ENCODE peak calls at places on chromosomes 3 and 15, in eight cellular contexts. One of them, this sample, is unnamed.

GRCh38 chr15:49137861-49138260 is 17.5 kb downstream of the COPS2 start:
- DNase-seq in activated T-helper 9 cell treated with anti-CD3 and anti-CD28 coated beads, Interleukin-2, amount 50 U/mL, for 16 hours: no peak
- DNase-seq in erythroblast: no peak
- DNase-seq in HFFc6: peak
- DNase-seq in activated gamma-delta T cell treated with Interleukin-2 at 50 U/mL for 16 hours: no peak
- DNase-seq in activated CD4-positive, alpha-beta T cell treated with anti-CD3 and anti-CD28 coated beads, Interleukin-2, amount 10 ng/mL, durations not matched to agents 7 days and 5 days: no peak
- DNase-seq in testis: no peak
- DNase-seq in dorsolateral prefrontal cortex: no peak
- DNase-seq in this sample: no peak

GRCh38 chr3:37149246-37149645 is 25.1 kb downstream of the LRRFIP2 start:
- DNase-seq in activated T-helper 9 cell treated with anti-CD3 and anti-CD28 coated beads, Interleukin-2, amount 50 U/mL, for 16 hours: no peak
- DNase-seq in erythroblast: no peak
- DNase-seq in HFFc6: no peak
- DNase-seq in activated gamma-delta T cell treated with Interleukin-2 at 50 U/mL for 16 hours: no peak
- DNase-seq in activated CD4-positive, alpha-beta T cell treated with anti-CD3 and anti-CD28 coated beads, Interleukin-2, amount 10 ng/mL, durations not matched to agents 7 days and 5 days: no peak
- DNase-seq in testis: no peak
- DNase-seq in dorsolateral prefrontal cortex: no peak
- DNase-seq in this sample: no peak

GRCh38 chr3:31219131-31219843 is 313.4 kb upstream of the STT3B start:
- DNase-seq in activated T-helper 9 cell treated with anti-CD3 and anti-CD28 coated beads, Interleukin-2, amount 50 U/mL, for 16 hours: no peak
- DNase-seq in erythroblast: no peak
- DNase-seq in HFFc6: peak
- DNase-seq in activated gamma-delta T cell treated with Interleukin-2 at 50 U/mL for 16 hours: no peak
- DNase-seq in activated CD4-positive, alpha-beta T cell treated with anti-CD3 and anti-CD28 coated beads, Interleukin-2, amount 10 ng/mL, durations not matched to agents 7 days and 5 days: no peak
- DNase-seq in testis: no peak
- DNase-seq in dorsolateral prefrontal cortex: no peak
- DNase-seq in this sample: no peak

GRCh38 chr3:99669879-99670555 is 31.6 kb downstream of the COL8A1 start:
- DNase-seq in activated T-helper 9 cell treated with anti-CD3 and anti-CD28 coated beads, Interleukin-2, amount 50 U/mL, for 16 hours: no peak
- DNase-seq in erythroblast: no peak
- DNase-seq in HFFc6: peak
- DNase-seq in activated gamma-delta T cell treated with Interleukin-2 at 50 U/mL for 16 hours: no peak
- DNase-seq in activated CD4-positive, alpha-beta T cell treated with anti-CD3 and anti-CD28 coated beads, Interleukin-2, amount 10 ng/mL, durations not matched to agents 7 days and 5 days: no peak
- DNase-seq in testis: no peak
- DNase-seq in dorsolateral prefrontal cortex: no peak
- DNase-seq in this sample: no peak

GRCh38 chr15:69997701-69998273 is 99.9 kb downstream of the TLE3 start:
- DNase-seq in activated T-helper 9 cell treated with anti-CD3 and anti-CD28 coated beads, Interleukin-2, amount 50 U/mL, for 16 hours: no peak
- DNase-seq in erythroblast: no peak
- DNase-seq in HFFc6: no peak
- DNase-seq in activated gamma-delta T cell treated with Interleukin-2 at 50 U/mL for 16 hours: no peak
- DNase-seq in activated CD4-positive, alpha-beta T cell treated with anti-CD3 and anti-CD28 coated beads, Interleukin-2, amount 10 ng/mL, durations not matched to agents 7 days and 5 days: no peak
- DNase-seq in testis: no peak
- DNase-seq in dorsolateral prefrontal cortex: no peak
- DNase-seq in this sample: no peak

GRCh38 chr3:140243536-140243935 is 308.6 kb downstream of the CLSTN2 start:
- DNase-seq in activated T-helper 9 cell treated with anti-CD3 and anti-CD28 coated beads, Interleukin-2, amount 50 U/mL, for 16 hours: no peak
- DNase-seq in erythroblast: no peak
- DNase-seq in HFFc6: no peak
- DNase-seq in activated gamma-delta T cell treated with Interleukin-2 at 50 U/mL for 16 hours: no peak
- DNase-seq in activated CD4-positive, alpha-beta T cell treated with anti-CD3 and anti-CD28 coated beads, Interleukin-2, amount 10 ng/mL, durations not matched to agents 7 days and 5 days: no peak
- DNase-seq in testis: no peak
- DNase-seq in dorsolateral prefrontal cortex: no peak
- DNase-seq in this sample: no peak

GRCh38 chr3:194265996-194266657 is 85.0 kb downstream of the CPN2 start:
- DNase-seq in activated T-helper 9 cell treated with anti-CD3 and anti-CD28 coated beads, Interleukin-2, amount 50 U/mL, for 16 hours: no peak
- DNase-seq in erythroblast: no peak
- DNase-seq in HFFc6: no peak
- DNase-seq in activated gamma-delta T cell treated with Interleukin-2 at 50 U/mL for 16 hours: no peak
- DNase-seq in activated CD4-positive, alpha-beta T cell treated with anti-CD3 and anti-CD28 coated beads, Interleukin-2, amount 10 ng/mL, durations not matched to agents 7 days and 5 days: no peak
- DNase-seq in testis: no peak
- DNase-seq in dorsolateral prefrontal cortex: peak
- DNase-seq in this sample: no peak

GRCh38 chr15:101243420-101243819 is 8.4 kb downstream of the CHSY1 start:
- DNase-seq in activated T-helper 9 cell treated with anti-CD3 and anti-CD28 coated beads, Interleukin-2, amount 50 U/mL, for 16 hours: no peak
- DNase-seq in erythroblast: no peak
- DNase-seq in HFFc6: no peak
- DNase-seq in activated gamma-delta T cell treated with Interleukin-2 at 50 U/mL for 16 hours: no peak
- DNase-seq in activated CD4-positive, alpha-beta T cell treated with anti-CD3 and anti-CD28 coated beads, Interleukin-2, amount 10 ng/mL, durations not matched to agents 7 days and 5 days: no peak
- DNase-seq in testis: no peak
- DNase-seq in dorsolateral prefrontal cortex: no peak
- DNase-seq in this sample: no peak

GRCh38 chr3:60176614-60177013 is 1074.6 kb downstream of the FHIT start:
- DNase-seq in activated T-helper 9 cell treated with anti-CD3 and anti-CD28 coated beads, Interleukin-2, amount 50 U/mL, for 16 hours: no peak
- DNase-seq in erythroblast: no peak
- DNase-seq in HFFc6: no peak
- DNase-seq in activated gamma-delta T cell treated with Interleukin-2 at 50 U/mL for 16 hours: no peak
- DNase-seq in activated CD4-positive, alpha-beta T cell treated with anti-CD3 and anti-CD28 coated beads, Interleukin-2, amount 10 ng/mL, durations not matched to agents 7 days and 5 days: no peak
- DNase-seq in testis: no peak
- DNase-seq in dorsolateral prefrontal cortex: no peak
- DNase-seq in this sample: no peak

GRCh38 chr15:80619677-80620076 is 75.4 kb upstream of the ABHD17C start:
- DNase-seq in activated T-helper 9 cell treated with anti-CD3 and anti-CD28 coated beads, Interleukin-2, amount 50 U/mL, for 16 hours: no peak
- DNase-seq in erythroblast: no peak
- DNase-seq in HFFc6: peak
- DNase-seq in activated gamma-delta T cell treated with Interleukin-2 at 50 U/mL for 16 hours: no peak
- DNase-seq in activated CD4-positive, alpha-beta T cell treated with anti-CD3 and anti-CD28 coated beads, Interleukin-2, amount 10 ng/mL, durations not matched to agents 7 days and 5 days: no peak
- DNase-seq in testis: no peak
- DNase-seq in dorsolateral prefrontal cortex: no peak
- DNase-seq in this sample: no peak

GRCh38 chr3:186653984-186654383 is 11.8 kb upstream of the HRG start:
- DNase-seq in activated T-helper 9 cell treated with anti-CD3 and anti-CD28 coated beads, Interleukin-2, amount 50 U/mL, for 16 hours: no peak
- DNase-seq in erythroblast: no peak
- DNase-seq in HFFc6: no peak
- DNase-seq in activated gamma-delta T cell treated with Interleukin-2 at 50 U/mL for 16 hours: no peak
- DNase-seq in activated CD4-positive, alpha-beta T cell treated with anti-CD3 and anti-CD28 coated beads, Interleukin-2, amount 10 ng/mL, durations not matched to agents 7 days and 5 days: no peak
- DNase-seq in testis: no peak
- DNase-seq in dorsolateral prefrontal cortex: no peak
- DNase-seq in this sample: no peak

GRCh38 chr3:43194490-43195115 is 88.7 kb upstream of the POMGNT2 start:
- DNase-seq in activated T-helper 9 cell treated with anti-CD3 and anti-CD28 coated beads, Interleukin-2, amount 50 U/mL, for 16 hours: no peak
- DNase-seq in erythroblast: no peak
- DNase-seq in HFFc6: no peak
- DNase-seq in activated gamma-delta T cell treated with Interleukin-2 at 50 U/mL for 16 hours: peak
- DNase-seq in activated CD4-positive, alpha-beta T cell treated with anti-CD3 and anti-CD28 coated beads, Interleukin-2, amount 10 ng/mL, durations not matched to agents 7 days and 5 days: peak
- DNase-seq in testis: no peak
- DNase-seq in dorsolateral prefrontal cortex: no peak
- DNase-seq in this sample: peak

GRCh38 chr3:128330301-128330845 is 136.3 kb downstream of the DNAJB8 start:
- DNase-seq in activated T-helper 9 cell treated with anti-CD3 and anti-CD28 coated beads, Interleukin-2, amount 50 U/mL, for 16 hours: no peak
- DNase-seq in erythroblast: no peak
- DNase-seq in HFFc6: no peak
- DNase-seq in activated gamma-delta T cell treated with Interleukin-2 at 50 U/mL for 16 hours: no peak
- DNase-seq in activated CD4-positive, alpha-beta T cell treated with anti-CD3 and anti-CD28 coated beads, Interleukin-2, amount 10 ng/mL, durations not matched to agents 7 days and 5 days: no peak
- DNase-seq in testis: no peak
- DNase-seq in dorsolateral prefrontal cortex: no peak
- DNase-seq in this sample: no peak

GRCh38 chr3:177201707-177202397 is 4.6 kb upstream of the TBL1XR1 start:
- DNase-seq in activated T-helper 9 cell treated with anti-CD3 and anti-CD28 coated beads, Interleukin-2, amount 50 U/mL, for 16 hours: peak
- DNase-seq in erythroblast: no peak
- DNase-seq in HFFc6: no peak
- DNase-seq in activated gamma-delta T cell treated with Interleukin-2 at 50 U/mL for 16 hours: peak
- DNase-seq in activated CD4-positive, alpha-beta T cell treated with anti-CD3 and anti-CD28 coated beads, Interleukin-2, amount 10 ng/mL, durations not matched to agents 7 days and 5 days: peak
- DNase-seq in testis: no peak
- DNase-seq in dorsolateral prefrontal cortex: no peak
- DNase-seq in this sample: peak

GRCh38 chr3:130948929-130949328 is 55.0 kb downstream of the ATP2C1 start:
- DNase-seq in activated T-helper 9 cell treated with anti-CD3 and anti-CD28 coated beads, Interleukin-2, amount 50 U/mL, for 16 hours: no peak
- DNase-seq in erythroblast: no peak
- DNase-seq in HFFc6: no peak
- DNase-seq in activated gamma-delta T cell treated with Interleukin-2 at 50 U/mL for 16 hours: no peak
- DNase-seq in activated CD4-positive, alpha-beta T cell treated with anti-CD3 and anti-CD28 coated beads, Interleukin-2, amount 10 ng/mL, durations not matched to agents 7 days and 5 days: no peak
- DNase-seq in testis: no peak
- DNase-seq in dorsolateral prefrontal cortex: no peak
- DNase-seq in this sample: no peak